ENCODE peak calls at places on chromosomes 6 and 20, in nine cellular contexts. B, H, D, Y, G, V, P, S and U are unnamed samples.

GRCh38 chr6:167846997-167847606 is 20.4 kb downstream of the AFDN start:
- DNase-seq in B (no peak), H (no peak), D (no peak), Y (no peak), G (no peak), V (no peak), P (no peak), S (no peak), U (no peak)

GRCh38 chr6:163339466-163339865 is 75.1 kb upstream of the QKI start:
- DNase-seq in B (no peak), H (no peak), D (no peak), Y (no peak), G (no peak), V (no peak), P (no peak), S (no peak), U (no peak)

GRCh38 chr6:130453230-130453629 is 87.4 kb downstream of the TMEM200A start:
- DNase-seq in B (no peak), H (no peak), D (no peak), Y (no peak), G (peak), V (no peak), P (no peak), S (no peak), U (peak)

GRCh38 chr6:169495601-169496000 is 206.2 kb downstream of the WDR27 start:
- DNase-seq in B (no peak), H (no peak), D (no peak), Y (no peak), G (no peak), V (no peak), P (no peak), S (no peak), U (no peak)

GRCh38 chr20:2658414-2659354 is 5.3 kb downstream of the IDH3B start:
- DNase-seq in B (no peak), H (no peak), D (no peak), Y (no peak), G (no peak), V (peak), P (no peak), S (no peak), U (no peak)

GRCh38 chr20:17966432-17967312 is 1.9 kb downstream of the SNX5 start:
- DNase-seq in B (no peak), H (no peak), D (no peak), Y (no peak), G (no peak), V (no peak), P (no peak), S (no peak), U (peak)

GRCh38 chr6:170063851-170064617 is 226.8 kb downstream of the DLL1 start:
- DNase-seq in B (no peak), H (no peak), D (peak), Y (no peak), G (no peak), V (no peak), P (no peak), S (peak), U (no peak)

GRCh38 chr6:127267742-127268588 is 1.3 kb downstream of the RNF146 start:
- DNase-seq in B (no peak), H (no peak), D (no peak), Y (no peak), G (no peak), V (peak), P (no peak), S (no peak), U (no peak)

GRCh38 chr20:45911486-45912343 is at the start of gene PLTP:
- DNase-seq in B (no peak), H (peak), D (peak), Y (no peak), G (peak), V (peak), P (peak), S (peak), U (peak)

GRCh38 chr6:11527274-11527870 is 10.2 kb upstream of the TMEM170B start:
- DNase-seq in B (no peak), H (no peak), D (no peak), Y (no peak), G (no peak), V (no peak), P (no peak), S (no peak), U (no peak)

GRCh38 chr6:15442467-15442866 is 196.6 kb downstream of the JARID2 start:
- DNase-seq in B (no peak), H (no peak), D (no peak), Y (no peak), G (no peak), V (no peak), P (no peak), S (no peak), U (no peak)

GRCh38 chr6:8175046-8175777 is 72.9 kb upstream of the EEF1E1 start:
- DNase-seq in B (no peak), H (no peak), D (no peak), Y (no peak), G (no peak), V (no peak), P (no peak), S (no peak), U (no peak)

GRCh38 chr6:45663181-45664180 is 285.7 kb upstream of the SUPT3H start:
- DNase-seq in B (no peak), H (peak), D (peak), Y (no peak), G (no peak), V (peak), P (peak), S (no peak), U (no peak)

GRCh38 chr20:1664911-1665310 is 7.3 kb upstream of the SIRPG start:
- DNase-seq in B (no peak), H (no peak), D (no peak), Y (no peak), G (no peak), V (peak), P (no peak), S (peak), U (peak)

GRCh38 chr6:71419954-71420692 is 131.5 kb downstream of the OGFRL1 start:
- DNase-seq in B (no peak), H (no peak), D (peak), Y (no peak), G (no peak), V (peak), P (peak), S (peak), U (peak)

GRCh38 chr6:6741264-6741663 is 152.7 kb downstream of the LY86 start:
- DNase-seq in B (no peak), H (no peak), D (no peak), Y (no peak), G (no peak), V (no peak), P (no peak), S (no peak), U (no peak)

GRCh38 chr20:14664101-14664500 is 326.7 kb upstream of the FLRT3 start:
- DNase-seq in B (no peak), H (no peak), D (no peak), Y (no peak), G (no peak), V (no peak), P (no peak), S (no peak), U (no peak)

GRCh38 chr6:141265748-141266647 is 866.7 kb upstream of the GJE1 start:
- DNase-seq in B (no peak), H (no peak), D (no peak), Y (no peak), G (no peak), V (no peak), P (no peak), S (no peak), U (no peak)

GRCh38 chr6:680666-681374 is 12.1 kb downstream of the EXOC2 start:
- DNase-seq in B (no peak), H (no peak), D (no peak), Y (no peak), G (no peak), V (no peak), P (no peak), S (no peak), U (no peak)

GRCh38 chr6:81834141-81834621 is 81.7 kb upstream of the TENT5A start:
- DNase-seq in B (no peak), H (no peak), D (no peak), Y (peak), G (no peak), V (no peak), P (peak), S (no peak), U (no peak)

GRCh38 chr20:33477386-33478234 is 12.3 kb upstream of the CBFA2T2 start:
- DNase-seq in B (no peak), H (no peak), D (peak), Y (no peak), G (no peak), V (no peak), P (no peak), S (no peak), U (no peak)

GRCh38 chr6:129623008-129623732 is 86.8 kb downstream of the ARHGAP18 start:
- DNase-seq in B (no peak), H (no peak), D (no peak), Y (no peak), G (no peak), V (no peak), P (no peak), S (no peak), U (peak)

GRCh38 chr6:13445005-13445743 is 42.2 kb downstream of the GFOD1 start:
- DNase-seq in B (no peak), H (no peak), D (peak), Y (no peak), G (no peak), V (peak), P (peak), S (peak), U (no peak)

GRCh38 chr6:131960371-131961133 is 9.4 kb upstream of the CCN2 start:
- DNase-seq in B (no peak), H (no peak), D (no peak), Y (no peak), G (no peak), V (no peak), P (no peak), S (no peak), U (no peak)
- TF ChIP-seq CTCF in B (peak), H (peak), D (no peak), Y (peak), G (no peak), V (no peak), P (peak), S (no peak), U (no peak)

DNA sequence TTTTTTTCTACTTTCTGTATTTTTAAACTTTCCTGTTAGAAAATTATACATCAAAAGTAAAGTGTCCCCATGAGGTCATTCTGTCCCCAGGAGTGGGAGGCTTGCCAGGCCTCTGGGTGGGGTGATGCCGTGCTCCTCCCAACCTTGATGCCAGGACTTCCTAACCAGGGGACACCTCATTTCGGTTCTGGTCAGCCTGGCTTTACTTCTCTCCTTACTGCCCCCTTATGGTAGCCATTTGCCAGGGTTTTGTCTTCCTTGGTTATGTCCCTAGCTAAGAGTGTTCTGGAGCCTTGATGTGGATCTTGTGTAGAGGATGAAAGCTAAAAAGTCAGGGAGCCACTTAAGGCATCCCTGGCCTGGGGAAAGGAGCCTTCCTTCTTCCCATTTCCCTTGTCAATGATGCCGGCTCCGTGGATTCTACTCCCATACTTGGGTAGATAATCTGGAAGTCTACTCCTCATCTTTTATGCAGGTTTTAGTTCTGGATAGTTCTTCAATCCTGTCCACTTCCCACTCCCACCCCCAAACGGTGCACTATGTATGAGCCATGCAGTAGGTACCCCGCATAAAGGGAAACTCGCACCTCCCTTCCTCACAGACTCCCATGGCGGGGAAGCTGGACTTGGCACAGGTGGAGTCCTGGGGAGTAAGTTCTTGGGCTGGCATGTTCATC is 164.1 kb upstream of the SALL4 start:
- DNase-seq in B (peak), H (peak), D (no peak), Y (no peak), G (peak), V (peak), P (no peak), S (no peak), U (peak)
- TF ChIP-seq CTCF in B (peak), H (peak), D (peak), Y (peak), G (peak), V (peak), P (peak), S (no peak), U (peak)

DNA sequence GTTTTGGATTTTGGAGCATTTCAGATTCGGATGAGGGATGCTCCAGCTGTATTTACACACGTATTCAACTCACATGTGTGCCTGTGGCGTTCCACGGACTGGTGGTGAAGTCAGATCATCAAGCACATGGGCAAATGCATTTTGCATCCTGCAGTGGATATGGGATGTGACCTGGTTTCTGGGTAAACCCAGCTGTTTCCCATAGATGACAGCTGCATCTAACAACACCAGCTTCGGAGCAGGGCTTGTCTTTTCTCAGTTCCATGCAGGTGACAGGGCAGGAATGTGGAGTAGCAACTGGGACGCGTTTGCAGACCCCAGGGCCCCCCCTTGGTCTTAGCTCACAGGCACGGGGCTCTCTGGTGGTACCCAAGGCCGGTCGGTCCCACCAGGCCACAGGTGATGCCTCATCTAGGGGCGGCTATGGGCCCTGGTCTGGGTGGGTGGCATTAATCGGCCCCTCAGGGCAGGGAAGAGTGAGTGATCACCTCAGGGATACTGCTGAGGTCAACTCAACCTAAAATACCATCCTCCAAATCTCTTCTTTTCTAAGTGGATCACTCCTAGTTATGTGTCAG is 83.2 kb downstream of the RAMACL start:
- DNase-seq in B (no peak), H (no peak), D (no peak), Y (no peak), G (no peak), V (no peak), P (no peak), S (no peak), U (no peak)
- TF ChIP-seq CTCF in B (no peak), H (no peak), D (no peak), Y (no peak), G (no peak), V (no peak), P (no peak), S (no peak), U (no peak)

DNA sequence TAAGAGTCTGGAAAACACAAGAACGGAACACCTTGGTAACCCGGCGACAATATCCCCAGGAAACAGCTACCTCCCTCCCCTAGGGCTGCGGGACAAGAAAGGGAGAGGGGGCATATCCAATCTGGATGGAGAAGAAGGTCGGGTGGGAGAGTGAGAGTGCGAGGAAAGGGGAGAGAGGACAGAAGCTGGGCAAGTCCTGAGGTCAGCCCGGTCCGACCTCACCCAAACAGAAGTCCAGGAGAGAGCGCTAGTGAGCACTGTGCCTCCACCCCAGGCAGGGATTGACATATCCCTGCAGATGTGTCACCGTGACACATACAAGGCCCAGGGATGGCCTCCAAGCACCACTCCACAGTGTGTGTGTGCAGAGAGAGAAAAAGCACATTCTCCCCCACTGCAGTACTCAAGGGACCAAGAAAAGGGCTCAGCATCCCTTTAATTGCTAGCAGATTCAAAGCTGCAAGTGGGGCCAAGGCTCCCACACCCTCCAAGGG is 3.3 kb downstream of the PXDC1 start:
- DNase-seq in B (peak), H (peak), D (peak), Y (no peak), G (no peak), V (peak), P (peak), S (no peak), U (peak)
- TF ChIP-seq CTCF in B (peak), H (peak), D (peak), Y (peak), G (peak), V (peak), P (peak), S (peak), U (peak)

GRCh38 chr6:150928882-150929281 is 63.4 kb downstream of the MTHFD1L start:
- DNase-seq in B (no peak), H (no peak), D (no peak), Y (no peak), G (no peak), V (no peak), P (no peak), S (no peak), U (no peak)
- TF ChIP-seq CTCF in B (peak), H (peak), D (no peak), Y (peak), G (peak), V (no peak), P (peak), S (no peak), U (peak)

GRCh38 chr20:23409800-23410199 is 11.5 kb downstream of the NAPB start:
- DNase-seq in B (no peak), H (no peak), D (no peak), Y (no peak), G (no peak), V (no peak), P (no peak), S (no peak), U (no peak)

GRCh38 chr20:23414526-23415188 is 6.6 kb downstream of the NAPB start:
- DNase-seq in B (no peak), H (no peak), D (no peak), Y (no peak), G (no peak), V (no peak), P (no peak), S (no peak), U (no peak)

GRCh38 chr20:23408957-23409356 is 12.3 kb downstream of the NAPB start:
- DNase-seq in B (no peak), H (no peak), D (no peak), Y (no peak), G (no peak), V (no peak), P (no peak), S (no peak), U (no peak)

GRCh38 chr20:23413862-23414422 is 7.3 kb downstream of the NAPB start:
- DNase-seq in B (no peak), H (no peak), D (no peak), Y (no peak), G (no peak), V (no peak), P (no peak), S (no peak), U (no peak)

GRCh38 chr20:23412026-23412425 is 9.3 kb downstream of the NAPB start:
- DNase-seq in B (no peak), H (no peak), D (no peak), Y (no peak), G (no peak), V (no peak), P (no peak), S (no peak), U (no peak)
- TF ChIP-seq CTCF in B (no peak), H (no peak), D (no peak), Y (no peak), G (no peak), V (no peak), P (no peak), S (no peak), U (no peak)

DNA sequence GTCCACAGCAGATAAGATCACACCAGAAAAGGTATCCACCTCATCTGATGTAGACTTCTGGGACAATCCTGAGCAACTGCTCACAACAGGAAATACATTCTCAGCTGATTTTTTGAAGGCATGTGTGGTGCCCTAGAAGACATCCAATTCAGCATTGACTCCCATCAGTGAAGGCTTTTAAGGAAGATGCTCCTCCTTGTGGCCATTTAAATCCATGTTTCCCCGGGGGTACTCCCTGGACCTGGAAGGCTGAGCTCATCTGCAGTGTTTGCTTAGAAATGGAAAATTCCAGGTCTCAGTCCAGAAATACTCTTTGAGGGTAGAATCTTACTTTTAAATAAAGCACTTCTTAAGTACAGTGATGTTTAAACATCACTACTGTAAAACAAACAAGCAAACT is 195.5 kb upstream of the PDE10A start:
- DNase-seq in B (no peak), H (no peak), D (no peak), Y (no peak), G (no peak), V (no peak), P (no peak), S (no peak), U (no peak)
- TF ChIP-seq CTCF in B (peak), H (peak), D (no peak), Y (peak), G (peak), V (no peak), P (peak), S (no peak), U (no peak)

DNA sequence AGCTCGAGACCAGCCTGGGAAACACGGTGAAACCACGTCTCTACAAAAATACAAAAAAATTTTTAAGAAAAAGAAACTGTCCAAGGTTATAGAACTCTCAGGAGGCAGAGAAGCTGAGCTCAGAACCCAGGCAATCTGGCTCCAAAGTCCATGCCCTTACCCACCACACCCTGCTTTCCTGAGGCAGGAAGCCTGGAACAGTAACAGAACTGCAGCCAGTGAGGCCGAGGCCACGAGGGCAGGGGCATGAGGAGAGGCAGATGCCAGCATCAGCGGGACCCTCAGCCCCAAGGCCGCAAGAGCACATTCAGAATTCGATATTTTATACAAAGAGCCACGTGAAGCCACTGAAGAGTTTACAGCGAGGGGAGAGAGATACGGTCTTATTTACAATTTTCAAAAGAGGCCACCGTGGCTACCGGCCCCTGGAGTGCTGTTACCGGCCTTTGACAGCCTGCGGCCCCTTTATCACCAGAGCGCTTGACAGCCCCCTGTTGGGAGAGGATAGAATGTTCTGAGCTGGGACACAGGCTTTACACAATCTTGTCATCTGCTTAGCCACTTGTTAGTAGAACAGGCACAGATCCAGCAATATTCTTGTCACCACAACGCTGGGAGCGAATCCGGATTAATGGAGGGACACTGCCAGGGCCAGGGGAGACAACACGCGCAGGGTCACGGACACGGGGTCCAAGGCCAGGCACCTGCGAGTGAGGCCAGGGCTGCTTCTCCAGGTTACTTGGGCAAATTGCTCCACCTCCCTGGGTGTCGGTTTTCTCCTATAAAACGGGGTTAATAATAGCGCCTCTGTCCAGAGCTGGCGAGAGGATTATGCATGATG is 5.6 kb downstream of the SPATA2 start:
- DNase-seq in B (no peak), H (no peak), D (no peak), Y (no peak), G (no peak), V (no peak), P (no peak), S (no peak), U (no peak)
- TF ChIP-seq CTCF in B (peak), H (peak), D (no peak), Y (peak), G (peak), V (no peak), P (peak), S (no peak), U (no peak)